ENCODE peak calls at places on chromosome 19, in four cellular contexts. C is A549, O is K562, X is tibial nerve. B is an unnamed sample.

GRCh38 chr19:3403489-3404323 is 37.3 kb downstream of the NFIC start:
- DNase-seq in C (no peak), O (peak), X (peak), B (peak)

GRCh38 chr19:47765522-47766358 is 12.8 kb upstream of the SELENOW start:
- DNase-seq in C (peak), O (peak), X (no peak), B (peak)

GRCh38 chr19:16542894-16543498 is 759 bp upstream of the CHERP start:
- DNase-seq in C (no peak), O (no peak), X (no peak), B (no peak)

GRCh38 chr19:43462887-43463380 is 2.5 kb downstream of the LYPD3 start:
- DNase-seq in C (no peak), O (no peak), X (no peak), B (no peak)

GRCh38 chr19:19319725-19320361 is 466 bp downstream of the SUGP1 start:
- DNase-seq in C (no peak), O (no peak), X (no peak), B (peak)

GRCh38 chr19:3821857-3822364 is 35.7 kb upstream of the MATK start:
- DNase-seq in C (peak), O (peak), X (peak), B (peak)

GRCh38 chr19:47609885-47610545 is 1.1 kb downstream of the BICRA start:
- DNase-seq in C (no peak), O (peak), X (no peak), B (peak)

GRCh38 chr19:14570864-14571527 is 870 bp downstream of the NDUFB7 start:
- DNase-seq in C (no peak), O (no peak), X (no peak), B (no peak)

GRCh38 chr19:47107201-47107952 is 6.2 kb downstream of the ZC3H4 start:
- DNase-seq in C (no peak), O (no peak), X (no peak), B (no peak)

GRCh38 chr19:3338541-3339181 is 27.7 kb upstream of the NFIC start:
- DNase-seq in C (no peak), O (no peak), X (no peak), B (peak)

GRCh38 chr19:24074720-24075119 is 12.3 kb upstream of the ZNF254 start:
- DNase-seq in C (no peak), O (no peak), X (no peak), B (no peak)

GRCh38 chr19:33804021-33804799 is 7.5 kb downstream of the KCTD15 start:
- DNase-seq in C (peak), O (no peak), X (peak), B (peak)

GRCh38 chr19:32268381-32268780 is 77.0 kb upstream of the ZNF507 start:
- DNase-seq in C (no peak), O (no peak), X (no peak), B (no peak)

GRCh38 chr19:10543059-10543419 is 665 bp upstream of the ATG4D start:
- DNase-seq in C (no peak), O (no peak), X (no peak), B (no peak)

GRCh38 chr19:46919324-46919723 is 58.5 kb downstream of the ARHGAP35 start:
- DNase-seq in C (no peak), O (no peak), X (no peak), B (no peak)

GRCh38 chr19:2747349-2747748 is 7.5 kb upstream of the SLC39A3 start:
- DNase-seq in C (no peak), O (no peak), X (no peak), B (no peak)

GRCh38 chr19:1453525-1454371 is 3.8 kb downstream of the APC2 start:
- DNase-seq in C (no peak), O (no peak), X (peak), B (no peak)

GRCh38 chr19:5484398-5485285 is 29.4 kb downstream of the ZNRF4 start:
- DNase-seq in C (no peak), O (no peak), X (no peak), B (no peak)

GRCh38 chr19:46602392-46603194 is 1.5 kb downstream of the CALM3 start:
- DNase-seq in C (no peak), O (no peak), X (no peak), B (no peak)

GRCh38 chr19:1259873-1260748 is 9.0 kb upstream of the CIRBP start:
- DNase-seq in C (no peak), O (no peak), X (no peak), B (peak)

GRCh38 chr19:48274938-48275337 is 5.1 kb downstream of the ZNF114 start:
- DNase-seq in C (no peak), O (no peak), X (no peak), B (no peak)

GRCh38 chr19:35353635-35354034 is 4.6 kb upstream of the FFAR3 start:
- DNase-seq in C (no peak), O (peak), X (no peak), B (no peak)

GRCh38 chr19:7732045-7732444 is at the start of gene CLEC4G:
- DNase-seq in C (no peak), O (no peak), X (no peak), B (no peak)

GRCh38 chr19:13083008-13083404 is 19.7 kb downstream of the LYL1 start:
- DNase-seq in C (no peak), O (no peak), X (no peak), B (no peak)
- H3K27ac ChIP-seq in C (no peak), O (no peak), X (peak), B (peak)

DNA sequence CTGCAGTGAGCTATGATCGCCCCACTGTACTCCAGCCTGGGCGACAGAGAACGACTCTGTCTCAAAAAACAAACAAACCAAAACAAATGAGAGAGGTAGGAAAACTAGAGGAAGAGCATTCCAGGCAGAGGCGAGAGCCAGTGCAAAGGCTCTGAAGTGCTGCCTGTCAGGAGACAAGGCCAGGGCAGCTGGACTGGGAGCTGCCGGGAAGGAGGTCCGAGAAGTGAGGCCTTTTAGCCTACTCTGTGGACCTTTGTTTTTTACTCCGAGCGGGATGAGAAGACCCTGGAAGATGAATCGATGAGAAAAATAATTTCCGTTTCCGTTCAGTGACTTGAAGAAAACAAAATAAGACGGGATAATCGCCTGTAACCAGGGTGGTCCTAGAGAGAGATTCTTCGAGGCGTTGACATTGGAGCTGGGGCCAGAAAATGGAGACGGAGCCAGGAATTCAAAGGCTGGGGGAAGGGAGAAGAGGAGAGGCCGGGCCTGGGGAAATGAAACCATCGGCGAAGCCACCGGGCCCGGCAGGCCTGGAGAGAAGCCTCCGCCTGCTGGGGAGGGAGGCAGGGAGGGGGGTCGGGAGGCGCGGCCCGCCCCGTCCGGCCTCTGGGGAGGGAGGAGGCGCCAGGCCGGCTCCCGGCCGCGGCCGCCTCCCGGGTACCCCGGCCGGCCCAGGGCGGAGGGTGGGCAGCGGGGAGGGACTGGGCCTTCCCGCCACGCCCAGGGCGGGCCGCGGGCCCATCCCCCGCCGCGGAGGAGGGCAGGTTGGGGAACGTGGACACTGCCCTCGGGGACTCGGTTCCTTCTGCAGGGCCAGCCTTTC is 7.8 kb upstream of the SERTAD1 start:
- DNase-seq in C (peak), O (peak), X (peak), B (peak)
- TF ChIP-seq EP300 in C (no peak), O (peak), X (peak), B (no peak)

DNA sequence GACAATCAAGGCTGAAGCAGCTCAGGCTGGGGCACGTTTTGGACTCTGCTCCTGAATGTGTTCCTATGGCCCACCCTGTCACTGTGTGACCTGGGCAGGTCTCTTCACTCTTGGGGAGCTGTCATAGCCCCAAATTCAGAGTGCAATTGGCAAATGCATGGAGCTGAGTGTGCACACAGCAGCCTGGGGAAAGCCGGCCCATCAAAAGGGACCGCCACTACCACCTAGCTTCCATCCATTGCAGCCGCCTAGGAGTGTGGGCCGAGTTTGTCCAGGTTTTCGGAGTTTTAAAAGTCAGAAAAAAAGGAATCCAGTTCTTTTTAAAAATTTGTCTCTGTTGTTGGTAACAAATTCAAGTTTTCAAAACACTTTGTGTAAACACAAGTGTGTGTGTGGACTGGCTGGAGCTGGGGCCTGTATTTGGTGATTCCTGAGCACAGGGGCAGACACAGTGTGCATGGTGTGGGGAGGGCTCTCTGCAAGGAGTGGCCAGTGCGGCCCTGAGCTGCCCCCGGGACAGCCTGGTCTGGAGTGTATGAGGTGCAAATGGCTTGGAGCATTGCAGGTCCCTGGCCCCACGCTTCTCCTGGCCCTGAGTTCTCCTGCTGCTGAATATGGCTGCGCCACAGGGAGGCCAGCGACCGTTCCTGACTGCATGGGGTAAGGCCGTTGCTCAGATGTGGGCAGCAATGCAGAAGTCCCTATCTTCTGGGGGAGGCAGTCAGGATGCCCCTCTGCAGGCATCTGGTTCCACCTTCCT is 13.2 kb upstream of the ZNF536 start:
- DNase-seq in C (no peak), O (no peak), X (no peak), B (no peak)
- H3K27ac ChIP-seq in C (no peak), O (no peak), X (no peak), B (no peak)

DNA sequence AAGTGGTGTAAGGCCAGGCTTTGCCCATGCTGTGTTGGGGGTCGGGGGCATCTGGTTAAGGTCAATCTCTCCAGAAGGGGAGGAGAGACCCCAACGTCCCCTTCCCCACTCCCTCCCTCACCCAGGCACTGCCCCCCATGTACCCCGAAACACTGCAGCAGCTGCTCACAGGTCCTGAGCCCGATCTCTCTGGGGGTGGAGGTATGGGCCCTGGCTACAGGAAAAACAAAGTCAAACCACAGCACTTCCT is 10.2 kb downstream of the CAPN12 start:
- DNase-seq in C (peak), O (no peak), X (no peak), B (no peak)
- TF ChIP-seq EP300 in C (no peak), O (no peak), X (no peak), B (no peak)

GRCh38 chr19:17656970-17657369 is 31.2 kb downstream of the UNC13A start:
- DNase-seq in C (no peak), O (no peak), X (no peak), B (no peak)

GRCh38 chr19:17659996-17660395 is 28.2 kb downstream of the UNC13A start:
- DNase-seq in C (no peak), O (no peak), X (no peak), B (no peak)

GRCh38 chr19:17658666-17659065 is 29.5 kb downstream of the UNC13A start:
- DNase-seq in C (no peak), O (no peak), X (no peak), B (no peak)

GRCh38 chr19:17655751-17656480 is 32.2 kb downstream of the UNC13A start:
- DNase-seq in C (no peak), O (no peak), X (no peak), B (no peak)

GRCh38 chr19:17658240-17658639 is 29.9 kb downstream of the UNC13A start:
- DNase-seq in C (no peak), O (no peak), X (no peak), B (no peak)
- H3K27ac ChIP-seq in C (no peak), O (no peak), X (no peak), B (no peak)

GRCh38 chr19:12984143-12984627 is 11.1 kb upstream of the NFIX start:
- DNase-seq in C (no peak), O (no peak), X (no peak), B (no peak)

GRCh38 chr19:12983561-12984142 is 11.6 kb upstream of the NFIX start:
- DNase-seq in C (peak), O (peak), X (peak), B (peak)

GRCh38 chr19:12984683-12985048 is 10.6 kb upstream of the NFIX start:
- DNase-seq in C (no peak), O (no peak), X (no peak), B (no peak)

GRCh38 chr19:12986726-12987125 is 8.5 kb upstream of the NFIX start:
- DNase-seq in C (no peak), O (no peak), X (no peak), B (no peak)

GRCh38 chr19:12985049-12985776 is 10.1 kb upstream of the NFIX start:
- DNase-seq in C (no peak), O (peak), X (peak), B (peak)
- TF ChIP-seq EP300 in C (no peak), O (no peak), X (peak), B (no peak)

DNA sequence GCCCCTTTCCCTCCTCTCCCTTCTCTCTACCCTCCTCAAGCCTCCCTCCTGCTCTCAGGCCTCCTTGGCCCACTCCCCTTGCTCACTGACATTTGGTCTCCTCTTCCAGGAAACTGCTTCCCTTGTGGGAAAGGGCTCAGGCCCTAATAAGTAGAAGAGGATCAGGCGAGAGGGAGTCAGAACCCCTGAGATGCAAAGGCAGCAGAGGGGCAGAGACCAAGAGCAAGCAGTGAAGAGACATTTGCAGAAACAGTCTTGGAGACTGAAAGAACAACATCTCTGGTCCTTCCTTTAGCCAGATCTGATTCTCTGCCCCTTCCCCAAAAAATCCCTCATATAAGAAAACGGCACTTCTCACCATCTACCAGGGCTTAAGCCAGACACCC is 1.9 kb upstream of the PLEKHG2 start:
- DNase-seq in C (no peak), O (no peak), X (no peak), B (peak)
- H3K27ac ChIP-seq in C (peak), O (peak), X (peak), B (peak)